ENCODE peak calls at places on chromosome 6, in five cellular contexts. U is endothelial cell, D is epithelial cell of prostate, B is T-helper 9 cell, N is HT-29. K is an unnamed sample.

GRCh38 chr6:140047321-140047720 is 672.9 kb upstream of the CITED2 start:
- DNase-seq in U (no peak), D (no peak), B (no peak), N (no peak), K (no peak)

GRCh38 chr6:82178084-82178758 is 69.3 kb downstream of the IBTK start:
- DNase-seq in U (no peak), D (no peak), B (no peak), N (peak), K (no peak)

GRCh38 chr6:10837009-10837691 is 1.2 kb downstream of the MAK start:
- DNase-seq in U (peak), D (no peak), B (no peak), N (peak), K (no peak)

GRCh38 chr6:14711056-14711703 is 534.7 kb upstream of the JARID2 start:
- DNase-seq in U (peak), D (no peak), B (no peak), N (peak), K (peak)

GRCh38 chr6:36679043-36679821 is 718 bp downstream of the CDKN1A start:
- DNase-seq in U (peak), D (no peak), B (peak), N (peak), K (peak)

GRCh38 chr6:45421700-45422540 is 44.2 kb upstream of the SUPT3H start:
- DNase-seq in U (peak), D (no peak), B (peak), N (peak), K (peak)

GRCh38 chr6:19771753-19772336 is 65.3 kb upstream of the ID4 start:
- DNase-seq in U (no peak), D (no peak), B (no peak), N (no peak), K (no peak)

GRCh38 chr6:52612336-52613096 is 35.7 kb upstream of the TRAM2 start:
- DNase-seq in U (no peak), D (no peak), B (no peak), N (peak), K (no peak)

GRCh38 chr6:37321101-37321500 is 32.7 kb upstream of the RNF8 start:
- DNase-seq in U (no peak), D (no peak), B (no peak), N (no peak), K (no peak)

GRCh38 chr6:31352497-31353368 is 4.2 kb downstream of the HLA-B start:
- DNase-seq in U (no peak), D (no peak), B (peak), N (no peak), K (peak)

GRCh38 chr6:31836676-31837611 is 9.4 kb downstream of the HSPA1B start:
- DNase-seq in U (no peak), D (no peak), B (no peak), N (peak), K (no peak)

GRCh38 chr6:1407499-1407990 is 18.2 kb downstream of the FOXF2 start:
- DNase-seq in U (no peak), D (no peak), B (no peak), N (no peak), K (no peak)

GRCh38 chr6:152099816-152100618 is 292.5 kb downstream of the ESR1 start:
- DNase-seq in U (no peak), D (no peak), B (no peak), N (no peak), K (no peak)

GRCh38 chr6:5507056-5507722 is 245.9 kb downstream of the FARS2 start:
- DNase-seq in U (no peak), D (no peak), B (no peak), N (no peak), K (peak)

GRCh38 chr6:105879902-105880547 is 206.1 kb upstream of the PRDM1 start:
- DNase-seq in U (no peak), D (no peak), B (no peak), N (no peak), K (no peak)

GRCh38 chr6:163324928-163325784 is 89.4 kb upstream of the QKI start:
- DNase-seq in U (no peak), D (no peak), B (no peak), N (no peak), K (no peak)

GRCh38 chr6:95203153-95203754 is 374.1 kb upstream of the MANEA start:
- DNase-seq in U (peak), D (no peak), B (no peak), N (peak), K (no peak)

GRCh38 chr6:152124432-152125074 is 317.1 kb downstream of the ESR1 start:
- DNase-seq in U (no peak), D (no peak), B (no peak), N (peak), K (no peak)

GRCh38 chr6:71229466-71229865 is 59.1 kb upstream of the OGFRL1 start:
- DNase-seq in U (no peak), D (no peak), B (no peak), N (no peak), K (no peak)

GRCh38 chr6:126268087-126268486 is 71.8 kb upstream of the CENPW start:
- DNase-seq in U (no peak), D (no peak), B (no peak), N (no peak), K (no peak)

GRCh38 chr6:111602481-111603404 is 2.9 kb downstream of the TRAF3IP2 start:
- DNase-seq in U (peak), D (no peak), B (no peak), N (no peak), K (no peak)

GRCh38 chr6:41921712-41921998 is 356 bp downstream of the BYSL start:
- DNase-seq in U (no peak), D (no peak), B (no peak), N (peak), K (no peak)

GRCh38 chr6:68572525-68572924 is 62.6 kb upstream of the ADGRB3 start:
- DNase-seq in U (peak), D (peak), B (no peak), N (peak), K (no peak)

GRCh38 chr6:130409394-130410095 is 43.7 kb downstream of the TMEM200A start:
- DNase-seq in U (no peak), D (no peak), B (no peak), N (no peak), K (no peak)

GRCh38 chr6:17212541-17213371 is 68.4 kb upstream of the RBM24 start:
- DNase-seq in U (no peak), D (no peak), B (no peak), N (no peak), K (no peak)

GRCh38 chr6:3165631-3166534 is 8.5 kb upstream of the TUBB2A start:
- DNase-seq in U (no peak), D (no peak), B (no peak), N (peak), K (no peak)

GRCh38 chr6:9397981-9398559 is 962.7 kb upstream of the SLC35B3 start:
- DNase-seq in U (no peak), D (peak), B (no peak), N (peak), K (no peak)

GRCh38 chr6:91082311-91082803 is 495.5 kb upstream of the MAP3K7 start:
- DNase-seq in U (no peak), D (no peak), B (no peak), N (no peak), K (no peak)

GRCh38 chr6:136371951-136372350 is 82.3 kb upstream of the BCLAF1 start:
- DNase-seq in U (no peak), D (no peak), B (no peak), N (no peak), K (no peak)

GRCh38 chr6:118551063-118551672 is 3.1 kb downstream of the PLN start:
- DNase-seq in U (no peak), D (no peak), B (no peak), N (peak), K (peak)

GRCh38 chr6:83221886-83222479 is 28.8 kb downstream of the RWDD2A start:
- DNase-seq in U (no peak), D (no peak), B (no peak), N (peak), K (no peak)

GRCh38 chr6:125794342-125795137 is 3.8 kb downstream of the NCOA7 start:
- DNase-seq in U (no peak), D (no peak), B (no peak), N (peak), K (no peak)

GRCh38 chr6:133609404-133610270 is 279.3 kb upstream of the TCF21 start:
- DNase-seq in U (no peak), D (peak), B (no peak), N (peak), K (no peak)

GRCh38 chr6:154653853-154654252 is 79.4 kb upstream of the SCAF8 start:
- DNase-seq in U (peak), D (peak), B (no peak), N (peak), K (no peak)

GRCh38 chr6:39048481-39049399 is at the start of gene GLP1R:
- DNase-seq in U (peak), D (no peak), B (no peak), N (no peak), K (no peak)

GRCh38 chr6:36592221-36592655 is 1.9 kb upstream of the SRSF3 start:
- DNase-seq in U (no peak), D (no peak), B (no peak), N (no peak), K (no peak)